ENCODE peak calls at places on chromosomes 16 and 17, in five cellular contexts. A, H, Y, C and V are unnamed samples. For H3K4me1 and H3K9me3, the result is how much of the 10 kb centered on the place peaks cover.

GRCh38 chr16:57009641-57010170 is 20.3 kb downstream of the NLRC5 start:
- DNase-seq in H (no peak), C (no peak), Y (no peak), A (no peak), V (no peak)

GRCh38 chr17:59219992-59220327 is 351 bp upstream of the GDPD1 start:
- DNase-seq in Y (no peak), C (no peak), H (no peak), A (no peak), V (no peak)

GRCh38 chr17:935485-935884 is 44.1 kb downstream of the NXN start:
- DNase-seq in Y (no peak), H (no peak), A (no peak), C (no peak), V (no peak)

GRCh38 chr17:49106366-49107210 is 26.0 kb upstream of the B4GALNT2 start:
- DNase-seq in A (no peak), C (peak), H (peak), Y (no peak), V (no peak)

GRCh38 chr16:19472487-19472886 is 49.4 kb downstream of the GDE1 start:
- DNase-seq in Y (no peak), H (no peak), C (no peak), A (no peak), V (no peak)

GRCh38 chr16:64920211-64920610 is 201.7 kb downstream of the CDH11 start:
- DNase-seq in H (no peak), A (no peak), Y (no peak), C (peak), V (no peak)

GRCh38 chr17:82231562-82232321 is 2.9 kb downstream of the SLC16A3 start:
- DNase-seq in Y (peak), A (no peak), H (peak), C (peak), V (peak)

GRCh38 chr17:33266116-33266515 is 27.0 kb downstream of the ASIC2 start:
- DNase-seq in A (no peak), H (no peak), C (no peak), Y (no peak), V (no peak)

GRCh38 chr17:15348030-15348429 is 6.6 kb upstream of the TEKT3 start:
- DNase-seq in A (no peak), H (no peak), C (no peak), Y (peak), V (no peak)

GRCh38 chr17:29060475-29060874 is 17.5 kb downstream of the PIPOX start:
- DNase-seq in C (peak), Y (no peak), A (no peak), H (peak), V (peak)

GRCh38 chr17:78485416-78486168 is 91.6 kb downstream of the DNAH17 start:
- DNase-seq in A (no peak), C (no peak), H (no peak), Y (no peak), V (no peak)

GRCh38 chr16:63361032-63361624 is 1324.9 kb upstream of the CDH8 start:
- DNase-seq in H (peak), Y (peak), A (no peak), C (peak), V (peak)

GRCh38 chr16:57976331-57976796 is 5.4 kb upstream of the CNGB1 start:
- DNase-seq in Y (no peak), C (peak), H (peak), A (no peak), V (no peak)

GRCh38 chr17:36133629-36134259 is 30.1 kb downstream of the CCL4 start:
- DNase-seq in C (peak), H (no peak), Y (peak), A (no peak), V (no peak)

GRCh38 chr16:3182608-3183444 is 5.2 kb upstream of the OR1F1 start:
- DNase-seq in A (no peak), C (peak), Y (no peak), H (peak), V (peak)

GRCh38 chr17:45361976-45362375 is 45.2 kb upstream of the MAP3K14 start:
- DNase-seq in H (no peak), Y (no peak), C (no peak), A (no peak), V (peak)

GRCh38 chr16:67641779-67642708 is 2.9 kb upstream of the CARMIL2 start:
- DNase-seq in C (peak), H (no peak), A (no peak), Y (no peak), V (peak)

GRCh38 chr16:76293980-76294690 is 16.9 kb downstream of the CNTNAP4 start:
- DNase-seq in A (no peak), C (peak), Y (no peak), H (no peak), V (no peak)

GRCh38 chr16:27780468-27781194 is 230.7 kb downstream of the KATNIP start:
- DNase-seq in H (no peak), C (no peak), A (no peak), Y (no peak), V (no peak)

GRCh38 chr16:50628156-50628802 is 52.8 kb downstream of the SNX20 start:
- DNase-seq in C (no peak), A (no peak), Y (no peak), H (no peak), V (no peak)

GRCh38 chr17:57532556-57532955 is 212.5 kb downstream of the CCDC182 start:
- DNase-seq in C (no peak), A (no peak), Y (no peak), H (peak), V (no peak)

DNA sequence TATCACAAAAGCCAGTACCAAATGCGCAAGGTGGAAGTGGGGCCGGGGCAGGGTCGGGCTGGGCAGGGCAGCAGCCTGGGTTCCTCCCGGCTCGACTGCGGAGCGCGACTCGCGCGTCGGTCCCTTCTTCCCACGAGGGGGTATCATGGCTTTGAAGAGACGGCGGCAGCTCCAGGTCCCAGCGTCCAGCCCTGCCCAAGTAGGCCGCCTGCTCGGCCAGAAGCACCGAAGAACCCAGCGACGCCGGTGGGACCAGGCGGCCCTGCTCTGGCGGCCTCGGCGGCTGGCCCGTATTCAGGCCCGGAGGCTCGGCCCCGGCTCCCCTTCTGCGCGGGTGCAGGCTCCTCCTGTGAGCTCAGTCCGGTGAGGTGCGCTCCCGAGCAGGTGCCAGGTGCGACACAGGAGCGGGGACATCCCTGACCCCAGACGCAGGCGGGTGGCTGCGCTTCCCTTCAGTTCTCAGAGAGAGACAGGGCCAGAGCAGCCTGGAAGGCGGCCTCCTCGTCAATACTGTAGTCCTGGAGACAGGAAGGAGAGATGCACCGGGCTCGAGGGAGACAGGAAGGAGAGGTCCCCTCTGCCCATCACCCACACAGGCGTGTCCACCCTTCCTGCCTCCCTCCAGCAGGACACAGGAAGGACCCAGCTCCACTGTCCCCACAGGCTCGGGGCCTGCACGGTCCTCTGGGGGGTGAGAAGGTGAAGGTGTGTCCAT is 8.9 kb downstream of the RNF166 start:
- DNase-seq in Y (no peak), A (no peak), H (no peak), C (no peak), V (no peak)
- H3K4me1 ChIP-seq in Y (under half), A (half or more), H (under half), C (under half), V (under half)

DNA sequence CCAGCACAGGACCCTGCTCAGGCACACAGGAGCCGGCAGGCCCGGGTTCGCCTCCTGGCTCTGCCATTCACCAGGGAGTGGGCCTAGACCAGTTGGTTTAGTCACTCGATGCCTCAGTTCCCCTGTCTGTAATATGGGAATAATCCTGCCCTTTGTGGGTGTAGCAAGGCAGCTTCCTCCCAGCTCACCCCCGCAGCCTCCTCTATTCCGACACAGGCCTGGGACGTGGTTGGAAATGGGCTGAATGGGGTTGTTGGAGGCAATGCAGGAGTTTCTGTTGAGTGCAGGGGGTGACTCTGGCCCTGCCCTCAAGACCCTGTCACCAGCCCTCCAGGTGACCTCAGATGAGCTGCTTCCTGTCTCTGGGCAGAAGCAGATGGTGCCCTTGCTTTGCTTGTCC is 19.8 kb downstream of the SLC5A10 start:
- DNase-seq in C (no peak), Y (no peak), H (no peak), A (no peak), V (no peak)
- H3K9me3 ChIP-seq in C (under half), Y (under half), H (under half), A (under half), V (under half)

DNA sequence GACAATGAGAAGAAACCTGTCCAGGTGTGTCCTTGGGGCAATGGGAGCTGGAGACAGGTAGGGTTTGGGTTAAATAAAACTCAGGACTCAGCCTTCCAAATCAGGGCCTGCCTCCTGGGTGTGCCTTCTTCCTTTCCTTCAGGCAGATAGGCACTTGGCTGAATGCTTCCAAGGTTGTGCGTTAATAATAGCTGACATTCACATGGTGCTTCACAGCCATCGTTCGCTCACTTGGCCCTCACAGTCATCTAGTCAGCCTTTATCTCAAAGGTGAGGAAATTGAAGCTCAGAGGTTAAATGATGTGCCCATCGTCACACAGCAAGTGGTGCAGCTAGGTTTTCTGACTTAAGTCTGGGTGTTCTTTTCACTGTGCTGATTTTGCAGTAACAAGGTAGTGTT is 9.5 kb downstream of the NFE2L1 start:
- DNase-seq in Y (no peak), C (no peak), A (no peak), H (no peak), V (no peak)
- H3K4me1 ChIP-seq in Y (under half), C (under half), A (under half), H (under half), V (under half)

GRCh38 chr16:854808-855410 is 54.4 kb upstream of the GNG13 start:
- DNase-seq in C (no peak), Y (no peak), A (no peak), H (no peak), V (peak)

GRCh38 chr16:852451-853185 is 52.1 kb upstream of the GNG13 start:
- DNase-seq in H (no peak), Y (no peak), A (no peak), C (no peak), V (peak)

GRCh38 chr16:855471-855870 is 54.9 kb upstream of the GNG13 start:
- DNase-seq in Y (no peak), H (no peak), C (no peak), A (no peak), V (no peak)

GRCh38 chr16:853306-853705 is 52.8 kb upstream of the GNG13 start:
- DNase-seq in A (no peak), H (no peak), Y (no peak), C (no peak), V (no peak)

GRCh38 chr16:853981-854807 is 53.7 kb upstream of the GNG13 start:
- DNase-seq in C (no peak), Y (no peak), H (no peak), A (no peak), V (no peak)
- H3K9me3 ChIP-seq in C (under half), Y (under half), H (under half), A (under half), V (under half)

DNA sequence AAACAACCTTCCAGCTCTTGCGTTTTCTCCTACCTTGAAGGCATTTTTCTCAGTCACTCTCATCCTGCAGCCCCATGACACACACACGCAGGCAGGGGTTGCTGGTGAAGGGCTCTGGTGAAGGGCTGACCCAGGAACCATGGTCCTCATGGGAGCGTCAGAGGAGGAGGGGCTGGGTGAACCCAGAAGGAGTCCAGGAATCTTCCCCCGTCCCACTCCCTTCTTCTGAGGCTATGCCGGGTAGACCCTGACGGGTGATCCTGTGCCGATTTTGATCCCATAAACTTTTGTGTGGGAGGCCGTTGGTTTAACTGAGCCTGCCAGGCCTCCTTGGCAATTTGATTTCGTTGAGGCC is 278.4 kb upstream of the FOXF1 start:
- DNase-seq in A (no peak), H (no peak), C (no peak), Y (no peak), V (no peak)
- H3K4me1 ChIP-seq in A (under half), H (under half), C (under half), Y (under half), V (under half)

GRCh38 chr16:35792516-35793285 is 2333.3 kb downstream of the TP53TG3F start:
- DNase-seq in A (no peak), C (no peak), Y (no peak), H (no peak), V (no peak)

DNA sequence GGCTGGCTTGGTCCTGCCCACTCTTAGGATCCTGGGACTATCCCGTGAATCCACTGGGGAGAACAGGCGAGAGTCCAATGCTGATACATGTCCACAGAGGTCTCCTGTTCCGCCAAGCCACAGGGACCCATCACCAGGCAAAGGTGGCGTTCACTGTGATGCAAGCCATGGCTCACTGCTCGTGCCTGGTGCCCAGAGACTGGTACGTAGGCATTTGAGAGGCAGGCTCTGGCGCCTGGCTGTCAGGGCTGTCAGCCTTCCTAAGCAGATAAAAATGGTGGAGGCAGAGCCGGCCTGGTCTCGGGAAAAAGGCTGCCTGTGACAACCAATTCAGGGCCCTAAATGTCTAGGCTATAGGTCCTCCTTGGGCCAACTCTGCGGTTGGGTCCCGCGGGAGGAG is 2329.0 kb downstream of the TP53TG3F start:
- DNase-seq in C (no peak), A (no peak), H (no peak), Y (no peak), V (no peak)
- H3K9me3 ChIP-seq in C (under half), A (under half), H (under half), Y (under half), V (under half)